ENCODE peak calls at places on chromosomes 13 and 19, in eight cellular contexts. R is mammary epithelial cell; F is Peyer's patch; M is neural progenitor cell; S is tibial artery; V is CD8-positive, alpha-beta memory T cell; J is gastrocnemius medialis; G is kidney. U is an unnamed sample. For H3K4me1, the result is how much of the 10 kb centered on the place peaks cover.

GRCh38 chr19:40642757-40643325 is 41.7 kb downstream of the LTBP4 start:
- DNase-seq in G (peak), F (no peak), J (no peak), M (no peak), V (no peak), S (no peak), R (no peak), U (no peak)

GRCh38 chr19:38974599-38975213 is 836 bp downstream of the FBXO17 start:
- DNase-seq in V (no peak), J (peak), F (no peak), G (no peak), M (no peak), R (no peak), S (no peak), U (no peak)

GRCh38 chr19:3479177-3479818 is 1.0 kb downstream of the SMIM24 start:
- DNase-seq in M (peak), R (no peak), S (no peak), G (no peak), V (peak), J (no peak), F (peak), U (peak)

GRCh38 chr19:17951151-17952040 is 15.5 kb upstream of the KCNN1 start:
- DNase-seq in R (no peak), J (no peak), F (no peak), M (peak), G (no peak), V (no peak), S (no peak), U (no peak)

GRCh38 chr19:29526730-29527499 is 1.1 kb downstream of the VSTM2B start:
- DNase-seq in S (no peak), M (peak), J (no peak), V (no peak), R (peak), G (peak), F (no peak), U (no peak)

GRCh38 chr13:42412812-42413795 is 141.2 kb downstream of the AKAP11 start:
- DNase-seq in M (no peak), S (no peak), G (no peak), V (no peak), F (no peak), J (no peak), R (no peak), U (no peak)

GRCh38 chr19:2249880-2250764 is 999 bp downstream of the AMH start:
- DNase-seq in V (no peak), R (no peak), G (peak), J (peak), F (no peak), M (no peak), S (no peak), U (no peak)

GRCh38 chr19:17420267-17420924 is 549 bp downstream of the MVB12A start:
- DNase-seq in R (peak), M (peak), V (no peak), S (peak), G (peak), F (no peak), J (peak), U (no peak)

GRCh38 chr19:43751466-43752220 is 3.1 kb downstream of the SMG9 start:
- DNase-seq in S (no peak), G (no peak), R (peak), F (no peak), M (no peak), J (no peak), V (no peak), U (no peak)

GRCh38 chr19:27765397-27765796 is 1447.6 kb downstream of the UQCRFS1 start:
- DNase-seq in V (no peak), G (no peak), S (no peak), R (no peak), M (no peak), J (no peak), F (no peak), U (no peak)

GRCh38 chr13:22198001-22198400 is 527.1 kb downstream of the FGF9 start:
- DNase-seq in G (no peak), V (no peak), J (no peak), F (no peak), S (no peak), R (no peak), M (no peak), U (no peak)

GRCh38 chr13:50421457-50422130 is 406.4 kb downstream of the KCNRG start:
- DNase-seq in V (no peak), J (no peak), M (no peak), S (no peak), R (peak), G (no peak), F (no peak), U (no peak)

GRCh38 chr13:31538067-31539042 is 201.0 kb upstream of the RXFP2 start:
- DNase-seq in S (no peak), R (peak), J (no peak), G (no peak), F (no peak), V (no peak), M (peak), U (no peak)

GRCh38 chr19:3809881-3810707 is 23.9 kb upstream of the MATK start:
- DNase-seq in R (no peak), F (peak), G (no peak), J (no peak), S (no peak), M (no peak), V (no peak), U (no peak)

GRCh38 chr19:33796164-33797100 is at the start of gene KCTD15:
- DNase-seq in F (no peak), J (no peak), R (peak), V (no peak), G (peak), M (peak), S (no peak), U (no peak)

GRCh38 chr13:20101467-20102316 is 59.2 kb downstream of the GJA3 start:
- DNase-seq in S (no peak), F (no peak), J (no peak), M (no peak), G (no peak), V (no peak), R (no peak), U (no peak)

GRCh38 chr13:54317722-54318121 is 1289.1 kb downstream of the OLFM4 start:
- DNase-seq in M (no peak), S (no peak), F (no peak), V (no peak), G (no peak), J (no peak), R (no peak), U (no peak)

GRCh38 chr19:44597131-44597491 is 16.3 kb upstream of the IGSF23 start:
- DNase-seq in M (no peak), V (no peak), G (no peak), S (no peak), J (no peak), R (no peak), F (no peak), U (no peak)

GRCh38 chr13:89751537-89751936 is 1596.0 kb upstream of the MIR17HG start:
- DNase-seq in M (no peak), V (no peak), G (no peak), J (no peak), F (no peak), R (no peak), S (no peak), U (no peak)

GRCh38 chr13:40271931-40272775 is 394.3 kb downstream of the FOXO1 start:
- DNase-seq in V (no peak), J (peak), S (peak), F (no peak), G (peak), R (peak), M (no peak), U (no peak)

GRCh38 chr13:112814905-112815585 is 125.2 kb downstream of the ATP11A start:
- DNase-seq in M (no peak), J (no peak), V (no peak), S (no peak), R (no peak), F (no peak), G (peak), U (no peak)

GRCh38 chr13:41854758-41855157 is 106.2 kb downstream of the VWA8 start:
- DNase-seq in M (no peak), G (no peak), R (no peak), J (no peak), V (no peak), S (no peak), F (no peak), U (no peak)

GRCh38 chr19:53102701-53103140 is 501 bp downstream of the ZNF160 start:
- DNase-seq in F (peak), J (peak), R (peak), S (peak), G (peak), V (peak), M (peak), U (peak)

GRCh38 chr13:113406321-113407102 is 42.6 kb upstream of the GRTP1 start:
- DNase-seq in F (no peak), R (no peak), M (no peak), J (peak), V (no peak), S (peak), G (no peak), U (no peak)

GRCh38 chr19:58059003-58059671 is at the start of gene ZNF135:
- DNase-seq in M (peak), V (no peak), G (peak), S (peak), J (peak), R (peak), F (peak), U (peak)

GRCh38 chr13:114064516-114065140 is 67.8 kb downstream of the RASA3 start:
- DNase-seq in M (peak), F (no peak), R (peak), J (peak), G (peak), V (no peak), S (no peak), U (no peak)

GRCh38 chr13:101639711-101640110 is 187.2 kb downstream of the ITGBL1 start:
- DNase-seq in S (no peak), G (no peak), J (no peak), R (no peak), F (no peak), V (no peak), M (no peak), U (no peak)

GRCh38 chr19:48837586-48838191 is 1.4 kb upstream of the HSD17B14 start:
- DNase-seq in R (no peak), G (no peak), V (no peak), F (no peak), J (no peak), M (peak), S (no peak), U (no peak)

GRCh38 chr13:98215508-98215907 is 38.4 kb upstream of the RNF113B start:
- DNase-seq in R (no peak), F (no peak), V (no peak), S (no peak), G (no peak), J (no peak), M (no peak), U (no peak)

GRCh38 chr13:112892759-112893569 is 76.0 kb upstream of the MCF2L start:
- DNase-seq in F (peak), M (peak), G (peak), J (no peak), V (no peak), S (no peak), R (no peak), U (no peak)

GRCh38 chr13:49627831-49628652 is at the start of gene ARL11:
- DNase-seq in S (peak), J (peak), F (peak), R (no peak), G (no peak), V (peak), M (peak), U (peak)

GRCh38 chr19:10602330-10603083 is 15.4 kb upstream of the AP1M2 start:
- DNase-seq in F (peak), V (peak), R (peak), G (peak), J (peak), S (peak), M (peak), U (peak)

GRCh38 chr13:84870190-84870589 is 929.0 kb downstream of the SLITRK6 start:
- DNase-seq in V (no peak), R (no peak), M (no peak), S (no peak), G (no peak), J (no peak), F (no peak), U (no peak)

GRCh38 chr19:51824603-51825002 is 29.6 kb downstream of the FPR3 start:
- DNase-seq in R (no peak), V (no peak), M (no peak), G (no peak), F (no peak), S (no peak), J (no peak), U (no peak)

GRCh38 chr13:49927755-49928154 is 8.4 kb downstream of the SPRYD7 start:
- DNase-seq in S (no peak), G (no peak), V (no peak), M (no peak), R (no peak), J (no peak), F (no peak), U (no peak)

GRCh38 chr13:72368031-72368430 is 359.4 kb downstream of the MZT1 start:
- DNase-seq in M (no peak), F (no peak), S (no peak), J (no peak), R (peak), G (no peak), V (no peak), U (no peak)

GRCh38 chr13:28620011-28620830 is 38.7 kb upstream of the POMP start:
- DNase-seq in V (no peak), M (no peak), F (no peak), J (no peak), S (no peak), R (no peak), G (no peak), U (no peak)

GRCh38 chr19:42254083-42254849 is 662 bp downstream of the ERF start:
- DNase-seq in M (peak), F (peak), S (peak), J (peak), V (peak), R (peak), G (peak), U (peak)

GRCh38 chr13:25192936-25193335 is 20.8 kb upstream of the AMER2 start:
- DNase-seq in F (no peak), J (no peak), S (no peak), M (no peak), G (no peak), V (no peak), R (no peak), U (no peak)

DNA sequence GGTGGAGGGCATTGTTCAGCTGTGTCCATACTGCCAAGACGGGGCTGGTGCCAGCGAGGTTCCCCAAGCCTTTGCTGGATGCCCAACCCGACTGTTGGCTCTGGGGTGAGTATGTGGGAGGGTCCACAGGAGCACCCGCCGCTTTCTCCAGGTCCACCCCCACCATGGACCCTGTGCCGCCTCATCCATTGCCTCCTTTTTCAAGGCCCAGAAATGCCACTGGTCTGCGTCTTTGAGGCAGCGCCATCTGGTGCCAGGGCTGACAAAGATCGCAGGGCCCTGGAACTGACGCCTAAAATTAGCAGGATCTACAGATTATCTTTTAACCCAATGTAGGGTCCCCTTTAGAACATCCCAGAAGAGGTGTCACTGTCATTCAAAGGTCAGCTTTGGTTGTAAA is 34.6 kb downstream of the NFIX start:
- DNase-seq in J (peak), G (no peak), R (no peak), M (peak), F (no peak), V (no peak), S (peak), U (no peak)
- H3K4me1 ChIP-seq in J (half or more), G (under half), R (half or more), M (under half), F (under half), V (under half), S (half or more), U (under half)

GRCh38 chr13:35965226-35965927 is 165.8 kb downstream of the DCLK1 start:
- DNase-seq in F (no peak), V (no peak), J (no peak), R (no peak), S (no peak), M (no peak), G (no peak), U (no peak)
- H3K4me1 ChIP-seq in F (under half), V (under half), J (under half), R (under half), S (under half), M (under half), G (under half), U (under half)

DNA sequence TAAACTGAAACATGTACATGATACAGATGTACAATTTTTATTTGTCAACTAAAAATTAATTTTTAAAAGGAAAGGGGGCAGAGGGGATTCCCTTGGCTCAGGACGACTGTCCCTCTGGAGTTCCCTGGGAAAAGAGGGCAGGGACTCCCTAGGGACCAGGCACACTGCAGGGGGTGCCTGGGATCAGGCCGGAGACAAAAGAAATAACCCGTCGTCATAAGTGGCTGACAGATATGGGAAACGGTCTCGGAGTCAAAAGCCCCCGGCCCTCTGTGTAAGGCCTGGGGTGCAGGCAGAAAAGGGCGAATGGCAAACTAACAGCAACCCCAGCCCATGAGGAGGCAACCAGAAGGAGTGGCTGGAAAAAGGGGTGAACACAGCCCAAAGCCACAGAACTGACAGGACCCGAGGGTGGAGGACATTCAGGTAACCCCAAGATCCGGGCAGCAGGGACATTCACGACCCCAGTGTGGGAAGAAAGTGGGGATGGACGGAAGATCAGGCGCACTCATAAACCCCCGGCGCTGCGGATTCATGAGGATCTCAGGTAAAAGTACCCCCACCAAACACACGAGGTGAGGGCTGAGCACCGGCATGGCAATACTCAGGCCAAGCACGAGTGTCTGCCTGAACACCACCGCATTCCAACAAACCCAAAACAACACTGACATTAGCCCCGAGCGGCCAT is 6.7 kb downstream of the MLLT1 start:
- DNase-seq in F (no peak), M (peak), G (no peak), J (no peak), S (no peak), V (no peak), R (no peak), U (no peak)
- H3K4me1 ChIP-seq in F (under half), M (under half), G (half or more), J (half or more), S (half or more), V (under half), R (under half), U (under half)

DNA sequence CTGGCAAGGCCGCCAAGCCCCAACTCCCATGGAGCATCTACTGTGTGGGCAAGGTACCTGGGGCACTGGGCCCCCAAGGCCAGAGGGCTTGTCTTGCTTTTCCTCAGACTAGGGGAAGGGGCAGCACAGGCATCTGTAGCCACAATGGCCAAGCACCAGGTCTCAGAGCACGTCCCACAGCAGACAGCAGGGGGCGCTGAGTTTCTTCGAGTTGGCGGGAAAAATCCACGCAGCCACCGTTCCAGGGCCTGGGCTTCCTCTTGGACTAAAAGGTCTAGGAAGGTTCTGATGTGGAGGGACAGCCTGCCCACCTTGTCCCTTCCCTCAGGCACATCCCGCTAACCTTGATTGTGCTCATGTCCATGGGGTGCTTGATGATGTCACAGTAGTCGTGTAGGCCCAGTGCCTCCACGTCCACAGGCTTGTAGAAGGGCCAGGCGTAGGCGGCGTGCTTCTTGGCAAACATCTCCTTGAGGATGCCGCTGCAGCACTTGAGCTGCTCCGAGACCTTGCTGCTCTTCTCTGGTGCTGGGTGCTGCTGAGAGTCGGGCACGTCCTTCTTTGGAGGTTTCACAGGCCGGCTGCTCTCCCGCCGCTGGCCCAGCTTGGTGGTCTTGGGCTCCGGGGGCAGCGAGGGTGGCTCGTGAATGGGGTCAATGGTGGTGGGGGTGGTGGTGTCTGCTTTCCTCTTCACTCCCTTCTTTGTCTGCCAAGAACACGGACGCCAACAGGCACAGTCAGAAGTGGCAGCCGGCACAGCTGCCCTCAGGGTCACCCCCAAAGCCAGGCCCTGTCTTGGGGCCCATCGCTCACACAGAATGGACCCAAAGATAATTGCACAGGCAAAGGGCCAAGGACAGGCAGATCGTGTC is 32.0 kb upstream of the EPHX3 start:
- DNase-seq in V (peak), G (peak), M (peak), J (peak), R (peak), F (peak), S (peak), U (peak)
- H3K4me1 ChIP-seq in V (under half), G (under half), M (under half), J (half or more), R (under half), F (under half), S (half or more), U (under half)

DNA sequence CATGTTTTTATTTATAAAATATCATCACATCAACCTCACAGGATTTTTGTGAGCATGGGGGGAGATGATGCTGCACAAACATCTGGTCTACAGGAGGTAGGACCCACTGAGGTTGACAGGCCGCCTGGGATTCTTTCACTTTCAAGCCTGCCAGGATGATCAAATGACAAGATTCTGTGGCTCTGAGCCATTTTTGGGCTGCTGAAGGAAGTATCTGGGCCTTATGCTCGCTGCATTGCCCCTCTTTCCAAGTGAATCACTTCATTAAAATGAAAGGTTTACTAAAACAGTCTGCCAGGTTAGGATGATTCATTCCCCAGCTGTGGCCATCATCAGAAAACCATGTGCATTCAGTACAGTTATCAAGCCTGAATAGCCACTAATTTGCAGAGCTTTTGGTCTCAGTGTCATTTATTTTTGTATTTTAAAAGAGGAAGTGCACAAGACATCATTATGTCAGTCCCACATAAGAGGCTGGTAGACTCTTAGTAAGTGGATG is 34.4 kb downstream of the STARD13 start:
- DNase-seq in F (no peak), M (no peak), V (no peak), J (peak), S (no peak), G (no peak), R (peak), U (no peak)
- H3K4me1 ChIP-seq in F (under half), M (under half), V (under half), J (under half), S (under half), G (under half), R (under half), U (under half)

U was measured in CD8-positive, alpha-beta T cell.